ENCODE peak calls at places on chromosomes 7 and 10, in eight cellular contexts. G, C, M, I, J, X, T and B are unnamed samples.

GRCh38 chr7:1848013-1848640 is 178.1 kb downstream of the ELFN1 start:
- DNase-seq in M (no peak), G (no peak), I (no peak), C (no peak), J (no peak), X (no peak), T (no peak), B (no peak)

GRCh38 chr7:96023376-96023775 is 251.0 kb downstream of the DYNC1I1 start:
- DNase-seq in C (no peak), G (no peak), I (no peak), M (no peak), J (no peak), T (no peak), X (no peak), B (no peak)

GRCh38 chr7:101018271-101019167 is 1.4 kb upstream of the MUC17 start:
- DNase-seq in C (no peak), T (no peak), J (no peak), M (peak; percentile 45), X (no peak), G (no peak), I (no peak), B (no peak)

GRCh38 chr7:101235050-101235449 is 2.6 kb downstream of the CLDN15 start:
- DNase-seq in C (no peak), J (no peak), I (no peak), G (no peak), T (no peak), M (no peak), X (peak; percentile 23), B (no peak)

GRCh38 chr10:66627156-66627555 is 298.7 kb upstream of the LRRTM3 start:
- DNase-seq in T (peak; percentile 96), J (no peak), G (no peak), C (peak; percentile 26), X (no peak), M (peak; percentile 1), I (peak; percentile 33), B (no peak)

GRCh38 chr7:34165927-34166550 is 260.7 kb downstream of the BMPER start:
- DNase-seq in G (no peak), M (peak; percentile 65), X (peak; percentile 72), I (peak; percentile 47), T (peak; percentile 62), J (no peak), C (peak; percentile 26), B (no peak)

GRCh38 chr10:114697061-114697598 is 39.1 kb upstream of the ABLIM1 start:
- DNase-seq in G (peak; percentile 75), C (no peak), I (no peak), J (no peak), X (peak; percentile 74), T (peak; percentile 92), M (peak; percentile 40), B (peak; percentile 92)

GRCh38 chr7:114342431-114343181 is 72.0 kb upstream of the FOXP2 start:
- DNase-seq in G (no peak), I (no peak), C (no peak), X (no peak), J (no peak), M (no peak), T (no peak), B (no peak)

GRCh38 chr10:132628966-132629900 is 91.6 kb downstream of the INPP5A start:
- DNase-seq in G (no peak), J (no peak), C (no peak), I (no peak), X (no peak), T (no peak), M (peak; percentile 35), B (no peak)

GRCh38 chr7:132750056-132750455 is 173.8 kb upstream of the PLXNA4 start:
- DNase-seq in X (no peak), M (no peak), J (no peak), G (no peak), I (no peak), C (no peak), T (no peak), B (no peak)

GRCh38 chr7:47290466-47290865 is 291.4 kb downstream of the TNS3 start:
- DNase-seq in T (peak; percentile 5), C (no peak), G (no peak), M (no peak), J (no peak), X (no peak), I (no peak), B (no peak)
- H3K4me3 ChIP-seq in T (peak overlapping the region; percentile 5), C (no peak overlapping the region), G (no peak overlapping the region), M (no peak overlapping the region), J (no peak overlapping the region), X (no peak overlapping the region), I (no peak overlapping the region), B (no peak overlapping the region)

GRCh38 chr10:543131-543530 is 146.3 kb downstream of the DIP2C start:
- DNase-seq in I (no peak), C (no peak), G (no peak), T (no peak), M (no peak), J (no peak), X (no peak), B (no peak)
- H3K27ac ChIP-seq in I (no peak overlapping the region), C (no peak overlapping the region), G (no peak overlapping the region), T (no peak overlapping the region), M (no peak overlapping the region), J (no peak overlapping the region), X (no peak overlapping the region), B (no peak overlapping the region)

DNA sequence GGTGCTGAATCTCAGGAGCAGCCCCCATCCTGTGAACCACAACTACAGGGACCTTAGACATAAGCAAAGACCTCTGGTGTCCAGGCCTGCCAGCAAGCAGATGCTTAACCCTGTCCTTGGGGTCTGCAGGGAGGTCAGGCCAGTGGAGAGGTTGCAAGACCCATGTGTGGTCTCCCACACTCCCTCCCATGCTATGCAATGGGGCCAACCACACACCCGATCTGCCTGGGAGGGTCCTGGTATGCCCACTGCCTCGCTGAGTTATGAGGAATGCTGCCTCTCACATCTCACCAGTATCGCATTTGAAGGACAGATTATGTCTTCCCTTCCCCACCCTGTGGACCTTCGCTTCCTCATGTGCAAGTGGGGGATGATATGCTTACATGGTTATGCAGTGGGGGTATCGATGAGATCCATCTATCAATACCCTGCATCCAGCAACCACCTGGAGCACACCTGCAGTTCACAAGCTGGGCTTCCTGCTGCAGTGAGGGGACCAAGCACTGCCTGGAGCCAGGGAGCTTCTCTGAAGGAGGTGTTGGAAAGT is 191.6 kb downstream of the ZNF716 start:
- DNase-seq in C (no peak), J (no peak), I (no peak), T (no peak), M (no peak), X (no peak), G (no peak), B (no peak)
- H3K9me3 ChIP-seq in C (no peaks in the 10 kb centered on the region), J (no peaks in the 10 kb centered on the region), I (no peaks in the 10 kb centered on the region), T (no peaks in the 10 kb centered on the region), M (peaks cover 4% of the 10 kb centered on the region), X (no peaks in the 10 kb centered on the region), G (no peaks in the 10 kb centered on the region), B (no peaks in the 10 kb centered on the region)

GRCh38 chr10:88853155-88853554 is 1.5 kb upstream of the ANKRD22 start:
- DNase-seq in X (no peak), I (no peak), G (no peak), C (no peak), J (no peak), T (no peak), M (peak; percentile 22), B (no peak)

GRCh38 chr10:88852327-88852726 is 683 bp upstream of the ANKRD22 start:
- DNase-seq in X (no peak), I (no peak), J (no peak), G (no peak), M (no peak), C (no peak), T (no peak), B (no peak)

GRCh38 chr10:88849224-88849623 is 2.4 kb downstream of the ANKRD22 start:
- DNase-seq in G (no peak), X (peak; percentile 71), M (peak; percentile 27), J (no peak), T (no peak), C (no peak), I (no peak), B (no peak)

GRCh38 chr10:88850712-88851111 is 932 bp downstream of the ANKRD22 start:
- DNase-seq in M (no peak), C (no peak), T (no peak), G (no peak), J (no peak), X (no peak), I (no peak), B (peak; percentile 53)

DNA sequence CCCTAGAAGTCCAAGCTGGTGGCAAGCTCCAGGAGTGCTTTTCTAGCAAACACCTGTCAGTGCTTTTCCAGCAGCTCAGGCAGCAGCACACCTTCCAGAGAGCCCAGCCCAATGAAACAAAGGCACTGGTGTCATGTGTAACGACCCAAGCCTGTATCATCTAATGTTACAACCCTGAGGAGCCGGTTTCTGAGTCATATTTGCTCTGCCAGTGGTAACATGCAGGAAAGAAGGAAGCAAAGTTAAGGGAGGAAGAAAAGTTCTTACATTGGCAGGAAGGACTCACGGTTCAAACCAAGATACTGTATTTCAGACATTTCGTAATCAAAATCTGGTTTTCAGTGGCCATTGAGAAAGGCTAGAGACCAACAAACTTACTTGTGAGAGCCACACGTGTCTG is at the start of gene ANKRD22:
- DNase-seq in I (no peak), M (peak; percentile 18), C (peak; percentile 84), G (no peak), X (peak; percentile 53), J (no peak), T (peak; percentile 95), B (peak; percentile 76)
- H3K4me3 ChIP-seq in I (no peak within 1 kb of the TSS), M (no peak within 1 kb of the TSS), C (no peak within 1 kb of the TSS), G (no peak within 1 kb of the TSS), X (no peak within 1 kb of the TSS), J (no peak within 1 kb of the TSS), T (peak within 1 kb of the TSS; percentile 60), B (peak within 1 kb of the TSS; percentile 51)

GRCh38 chr10:89554433-89554832 is 19.0 kb upstream of the SLC16A12 start:
- DNase-seq in G (no peak), T (peak; percentile 68), J (no peak), I (no peak), M (no peak), X (no peak), C (no peak), B (no peak)
- H3K27ac ChIP-seq in G (no peak overlapping the region), T (peak overlapping the region; percentile 85), J (no peak overlapping the region), I (peak overlapping the region; percentile 14), M (no peak overlapping the region), X (no peak overlapping the region), C (peak overlapping the region; percentile 79), B (peak overlapping the region; percentile 87)

DNA sequence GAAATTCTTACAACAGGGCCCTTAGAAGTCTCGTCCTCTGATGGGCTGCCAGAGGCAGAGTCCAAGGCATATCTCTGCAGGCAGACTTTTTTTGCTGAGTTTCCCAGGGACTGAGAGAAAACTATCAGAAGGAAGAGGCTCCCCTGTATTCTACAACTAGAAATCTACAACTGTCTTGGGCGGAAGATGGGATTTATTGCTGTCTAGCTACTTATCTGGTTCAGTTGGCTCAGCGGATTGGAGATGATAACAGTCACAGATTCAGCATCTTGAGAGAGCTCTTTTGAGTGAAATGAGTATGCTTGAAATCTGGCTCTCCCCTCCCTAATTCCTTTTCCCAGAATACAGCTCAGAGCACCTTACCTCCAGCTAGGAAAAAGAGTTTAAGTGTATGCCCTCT is 4.9 kb upstream of the WNT16 start:
- DNase-seq in J (no peak), G (no peak), C (no peak), M (no peak), X (no peak), T (no peak), I (peak; percentile 8), B (no peak)
- H3K9me3 ChIP-seq in J (no peaks in the 10 kb centered on the region), G (no peaks in the 10 kb centered on the region), C (no peaks in the 10 kb centered on the region), M (no peaks in the 10 kb centered on the region), X (no peaks in the 10 kb centered on the region), T (no peaks in the 10 kb centered on the region), I (no peaks in the 10 kb centered on the region), B (no peaks in the 10 kb centered on the region)

DNA sequence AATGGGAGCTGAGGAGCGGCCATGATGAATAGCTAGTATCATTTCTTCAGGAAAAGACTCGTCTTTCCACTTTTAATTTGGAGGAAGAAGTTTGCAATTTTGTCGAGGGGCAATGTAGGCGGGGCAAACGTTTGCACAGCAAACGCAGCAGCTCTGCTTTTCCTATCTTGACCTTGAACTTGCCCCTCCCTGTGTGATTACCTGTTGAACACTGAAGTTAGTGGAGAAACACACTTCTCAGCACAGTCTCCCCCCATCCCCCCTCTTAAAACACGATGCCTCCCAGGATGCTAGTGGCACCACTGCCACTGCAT is 178 bp upstream of the EPDR1 start:
- DNase-seq in G (no peak), I (no peak), X (no peak), M (no peak), C (no peak), J (no peak), T (no peak), B (no peak)
- H3K4me3 ChIP-seq in G (peak overlapping the region; percentile 78), I (peak overlapping the region; percentile 55), X (peak overlapping the region; percentile 61), M (peak overlapping the region; percentile 79), C (peak overlapping the region; percentile 48), J (peak overlapping the region; percentile 74), T (peak overlapping the region; percentile 83), B (peak overlapping the region; percentile 55)